ENCODE peak calls at places on chromosomes 6 and 20, in four cellular contexts. E is uterus, D is epithelial cell of esophagus, C is NCI-H1436. A is an unnamed sample.

GRCh38 chr20:15924556-15924955 is 648.7 kb downstream of the KIF16B start:
- DNase-seq in E (no peak), D (no peak), C (no peak), A (no peak)

GRCh38 chr6:100482698-100483097 is 18.0 kb upstream of the SIM1 start:
- DNase-seq in E (no peak), D (no peak), C (no peak), A (no peak)

GRCh38 chr6:68559052-68559451 is 76.0 kb upstream of the ADGRB3 start:
- DNase-seq in E (no peak), D (no peak), C (peak), A (peak)

GRCh38 chr20:19849341-19850189 is 91.5 kb downstream of the RIN2 start:
- DNase-seq in E (no peak), D (no peak), C (no peak), A (no peak)

GRCh38 chr20:46169245-46170171 is 51.4 kb downstream of the CD40 start:
- DNase-seq in E (no peak), D (peak), C (no peak), A (no peak)

GRCh38 chr6:123803456-123803861 is 206 bp upstream of the NKAIN2 start:
- DNase-seq in E (no peak), D (no peak), C (peak), A (no peak)

GRCh38 chr20:53129557-53129956 is 157.4 kb downstream of the TSHZ2 start:
- DNase-seq in E (no peak), D (no peak), C (no peak), A (no peak)

GRCh38 chr6:90598192-90598951 is 11.5 kb upstream of the MAP3K7 start:
- DNase-seq in E (no peak), D (no peak), C (no peak), A (no peak)

GRCh38 chr20:50042370-50043313 is 59.9 kb downstream of the SNAI1 start:
- DNase-seq in E (no peak), D (no peak), C (no peak), A (no peak)

GRCh38 chr6:88008411-88008810 is 39.2 kb upstream of the SPACA1 start:
- DNase-seq in E (no peak), D (no peak), C (no peak), A (no peak)